ENCODE peak calls at places on chromosomes 13 and 19, in five cellular contexts. O is ovary, T is cardiac muscle cell, P is HAP-1, F is K562. D is an unnamed sample. For H3K4me1, the result is how much of the 10 kb centered on the place peaks cover.

GRCh38 chr19:34662919-34663318 is 14.0 kb downstream of the SCGB2B2 start:
- DNase-seq in T (no peak), F (peak), P (peak), O (no peak), D (peak)

GRCh38 chr13:110503979-110504499 is 57.5 kb downstream of the RAB20 start:
- DNase-seq in T (no peak), P (no peak), F (peak), O (no peak), D (no peak)

GRCh38 chr13:44459674-44460073 is 86.0 kb downstream of the SERP2 start:
- DNase-seq in O (no peak), P (no peak), T (no peak), F (no peak), D (no peak)

GRCh38 chr19:3818479-3818878 is 32.3 kb upstream of the MATK start:
- DNase-seq in T (peak), P (no peak), F (no peak), O (no peak), D (no peak)

GRCh38 chr13:112042496-112042895 is 24.5 kb upstream of the SOX1 start:
- DNase-seq in F (no peak), O (no peak), T (no peak), P (no peak), D (no peak)

GRCh38 chr19:33456076-33456844 is 65.3 kb downstream of the PEPD start:
- DNase-seq in T (no peak), P (no peak), O (no peak), F (no peak), D (no peak)

GRCh38 chr13:108070491-108070890 is 144.8 kb downstream of the LIG4 start:
- DNase-seq in F (no peak), P (no peak), O (no peak), T (no peak), D (no peak)

GRCh38 chr19:39411006-39411831 is 1.2 kb upstream of the PLEKHG2 start:
- DNase-seq in F (no peak), T (no peak), P (no peak), O (peak), D (no peak)

GRCh38 chr19:16273005-16273404 is 51.6 kb upstream of the KLF2 start:
- DNase-seq in F (no peak), T (peak), O (no peak), P (no peak), D (no peak)

GRCh38 chr19:10766681-10767201 is 48.9 kb downstream of the DNM2 start:
- DNase-seq in T (no peak), F (no peak), O (no peak), P (no peak), D (peak)

GRCh38 chr13:100544866-100545683 is 43.5 kb downstream of the GGACT start:
- DNase-seq in O (no peak), P (no peak), F (no peak), T (no peak), D (no peak)

GRCh38 chr19:11662278-11662677 is 65.0 kb downstream of the ZNF627 start:
- DNase-seq in P (no peak), O (no peak), F (no peak), T (no peak), D (no peak)

GRCh38 chr19:5891938-5892771 is 11.4 kb downstream of the NDUFA11 start:
- DNase-seq in T (peak), O (no peak), F (peak), P (peak), D (peak)

GRCh38 chr13:98252931-98253470 is 75.9 kb upstream of the RNF113B start:
- DNase-seq in O (no peak), P (no peak), F (no peak), T (no peak), D (no peak)

GRCh38 chr13:111951982-111952565 is 114.9 kb upstream of the SOX1 start:
- DNase-seq in T (no peak), P (no peak), F (no peak), O (no peak), D (no peak)

GRCh38 chr13:19601749-19602725 is 31.4 kb upstream of the MPHOSPH8 start:
- DNase-seq in O (peak), P (peak), F (peak), T (peak), D (peak)

GRCh38 chr19:49896863-49897621 is at the start of gene IL4I1:
- DNase-seq in P (no peak), O (no peak), T (no peak), F (no peak), D (no peak)

GRCh38 chr13:23751195-23751594 is 138.0 kb downstream of the MIPEP start:
- DNase-seq in P (no peak), F (no peak), O (no peak), T (no peak), D (no peak)

GRCh38 chr19:7328647-7329046 is 20.1 kb upstream of the ARHGEF18 start:
- DNase-seq in O (no peak), P (no peak), T (no peak), F (no peak), D (no peak)

GRCh38 chr19:14113762-14114414 is 3.7 kb downstream of the PRKACA start:
- DNase-seq in F (peak), P (no peak), T (no peak), O (peak), D (no peak)

GRCh38 chr13:43223206-43223605 is 199.8 kb downstream of the DNAJC15 start:
- DNase-seq in O (no peak), T (no peak), P (no peak), F (no peak), D (no peak)

GRCh38 chr13:85379433-85379832 is 419.8 kb downstream of the SLITRK6 start:
- DNase-seq in T (no peak), O (no peak), F (no peak), P (no peak), D (no peak)

GRCh38 chr19:48170817-48171347 is 402 bp downstream of the ZSWIM9 start:
- DNase-seq in T (no peak), O (no peak), F (no peak), P (peak), D (no peak)

GRCh38 chr13:75308222-75308621 is 173.7 kb downstream of the TBC1D4 start:
- DNase-seq in O (no peak), F (no peak), T (no peak), P (no peak), D (no peak)

DNA sequence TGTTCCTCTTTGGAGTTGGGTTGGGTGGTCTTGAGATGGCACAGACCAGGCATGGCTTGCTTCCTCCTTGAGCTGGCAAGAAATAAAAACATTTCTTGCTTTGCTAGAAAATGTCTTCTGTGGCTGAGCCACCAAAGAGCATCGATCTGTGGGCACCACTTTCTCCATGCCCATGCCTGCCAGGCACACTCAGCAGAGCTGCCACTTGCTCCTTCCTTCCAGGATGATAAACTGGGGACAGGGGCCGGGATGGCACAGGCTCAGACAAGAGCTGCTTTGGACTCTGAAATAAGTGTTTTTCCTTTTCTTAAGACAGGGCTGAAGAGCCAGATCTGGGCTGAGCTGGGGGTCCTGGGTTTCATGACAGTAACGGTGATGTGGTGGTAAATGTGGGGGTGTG is 32.8 kb downstream of the NFIX start:
- DNase-seq in P (no peak), T (no peak), O (no peak), F (no peak), D (no peak)
- H3K4me1 ChIP-seq in P (under half), T (under half), O (under half), F (under half), D (under half)

GRCh38 chr19:57436392-57436791 is 1.3 kb downstream of the ZNF749 start:
- DNase-seq in P (no peak), O (no peak), F (no peak), T (no peak), D (no peak)
- H3K4me3 ChIP-seq in P (peak), O (peak), F (peak), T (peak), D (peak)

DNA sequence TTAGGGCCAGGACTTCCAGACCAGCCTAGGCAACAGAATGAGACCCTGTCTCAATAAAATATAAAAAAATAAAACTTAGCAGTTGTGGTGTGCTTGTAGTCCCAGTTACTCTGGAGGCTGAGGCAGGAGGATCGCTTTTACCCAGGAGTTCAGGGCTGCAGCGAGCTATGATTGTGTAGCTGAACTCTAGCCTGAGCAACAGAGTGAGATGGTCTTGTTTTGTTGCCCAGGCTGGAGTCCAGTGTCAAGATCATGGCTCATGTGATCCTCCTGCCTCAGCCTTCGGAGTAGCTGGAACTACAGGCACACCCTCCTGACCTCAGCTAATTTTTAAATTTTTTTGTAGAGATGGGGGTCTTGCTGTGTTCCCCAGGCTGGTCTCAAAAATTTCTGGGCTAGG is 4.3 kb upstream of the JUNB start:
- DNase-seq in O (no peak), F (no peak), T (no peak), P (no peak), D (no peak)
- H3K4me1 ChIP-seq in O (under half), F (half or more), T (under half), P (under half), D (half or more)

GRCh38 chr19:57559008-57559403 is 657 bp downstream of the ZNF550 start:
- DNase-seq in T (peak), F (peak), O (peak), P (no peak), D (peak)

GRCh38 chr19:57559404-57560025 is at the start of gene ZNF550:
- DNase-seq in O (peak), F (peak), T (peak), P (peak), D (peak)

GRCh38 chr19:57560049-57560491 is 407 bp upstream of the ZNF550 start:
- DNase-seq in T (no peak), P (no peak), O (peak), F (no peak), D (no peak)

GRCh38 chr19:57563547-57563946 is 3.9 kb upstream of the ZNF550 start:
- DNase-seq in O (no peak), F (no peak), T (no peak), P (no peak), D (no peak)

DNA sequence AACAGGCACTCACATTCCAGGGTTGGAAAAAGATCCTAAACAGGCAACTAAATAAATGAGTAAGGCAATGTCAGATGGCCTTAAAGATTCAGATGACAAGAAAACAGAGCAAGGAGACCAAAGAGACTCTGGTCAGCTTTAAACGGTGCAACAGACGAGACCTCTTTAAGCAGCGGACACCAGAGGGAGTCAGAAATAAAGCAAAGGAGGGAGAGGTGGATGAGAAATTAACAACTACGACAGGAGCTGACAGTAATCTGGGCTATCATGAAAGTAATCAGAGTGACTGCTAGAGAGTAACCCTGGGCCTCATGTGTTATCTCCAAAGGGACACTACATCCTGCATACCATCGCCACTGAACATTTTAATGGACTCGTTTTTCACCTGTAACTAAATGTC is 1.1 kb downstream of the ZNF550 start:
- DNase-seq in O (no peak), F (peak), T (peak), P (no peak), D (no peak)
- H3K4me3 ChIP-seq in O (peak), F (peak), T (peak), P (peak), D (peak)

DNA sequence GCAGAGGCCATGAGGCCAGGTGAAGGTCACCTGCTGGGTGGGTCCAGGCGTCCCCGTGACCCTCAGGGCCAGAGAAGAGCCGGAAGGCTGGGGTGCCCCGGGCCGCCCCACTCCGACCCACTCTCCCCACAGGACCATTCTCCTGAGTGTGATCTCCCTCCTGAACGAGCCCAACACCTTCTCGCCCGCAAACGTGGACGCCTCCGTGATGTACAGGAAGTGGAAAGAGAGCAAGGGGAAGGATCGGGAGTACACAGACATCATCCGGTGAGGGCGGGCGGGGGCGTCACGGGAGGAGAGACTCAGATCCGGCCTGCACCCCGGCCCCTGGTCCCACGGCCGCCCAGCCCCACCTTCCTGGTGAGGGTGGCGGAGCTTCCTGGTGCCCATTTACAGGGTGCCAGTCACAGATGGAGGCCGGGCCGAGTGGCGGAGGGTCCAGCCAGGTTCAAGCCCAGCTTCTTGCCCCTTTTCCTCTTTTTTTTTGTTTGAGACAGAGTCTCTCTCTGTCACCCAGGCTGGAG is 5.4 kb downstream of the CDC34 start:
- DNase-seq in O (no peak), P (no peak), F (peak), T (no peak), D (no peak)
- H3K4me1 ChIP-seq in O (under half), P (under half), F (half or more), T (under half), D (under half)

GRCh38 chr19:45403781-45404556 is 900 bp downstream of the PPP1R13L start:
- DNase-seq in P (no peak), T (peak), O (peak), F (peak), D (peak)
- H3K4me3 ChIP-seq in P (peak), T (peak), O (peak), F (peak), D (no peak)